ENCODE peak calls at places on chromosomes 7 and 10, in seven cellular contexts. W is mucosa of descending colon; I is WTC11; M is stimulated activated CD4-positive, alpha-beta T cell treated with anti-CD3 and anti-CD28 coated beads, Interleukin-1b, Interleukin-23, amount 100 ng/mL, for 1 hour; G is left ventricle myocardium superior; E is bronchial epithelial cell; S is activated T-helper 1 cell treated with anti-CD3 and anti-CD28 coated beads, Interleukin-2, amount 50 U/mL, for 16 hours. A is an unnamed sample.

GRCh38 chr7:44286182-44286617 is 39.2 kb downstream of the CAMK2B start:
- DNase-seq in W (no peak), I (peak), M (no peak), G (peak), E (no peak), S (no peak), A (no peak)

GRCh38 chr7:151520419-151521229 is 929 bp upstream of the RHEB start:
- DNase-seq in W (peak), I (peak), M (peak), G (peak), E (no peak), S (peak), A (peak)

GRCh38 chr7:135193615-135194081 is 17.7 kb downstream of the WDR91 start:
- DNase-seq in W (no peak), I (no peak), M (no peak), G (no peak), E (peak), S (no peak), A (no peak)

GRCh38 chr7:92639956-92640355 is 49.8 kb upstream of the FAM133B start:
- DNase-seq in W (no peak), I (no peak), M (no peak), G (peak), E (no peak), S (no peak), A (no peak)

GRCh38 chr7:2048006-2048405 is 184.7 kb downstream of the MAD1L1 start:
- DNase-seq in W (no peak), I (no peak), M (no peak), G (peak), E (no peak), S (no peak), A (no peak)

GRCh38 chr7:158941821-158942605 is 85.7 kb downstream of the DYNC2I1 start:
- DNase-seq in W (no peak), I (no peak), M (no peak), G (no peak), E (no peak), S (no peak), A (no peak)

GRCh38 chr10:34189830-34190229 is 625.3 kb downstream of the PARD3 start:
- DNase-seq in W (no peak), I (no peak), M (no peak), G (no peak), E (no peak), S (no peak), A (no peak)

GRCh38 chr7:1385086-1385808 is 74.0 kb downstream of the MICALL2 start:
- DNase-seq in W (no peak), I (no peak), M (no peak), G (no peak), E (no peak), S (no peak), A (no peak)

GRCh38 chr7:101829856-101830255 is 12.4 kb downstream of the CUX1 start:
- DNase-seq in W (no peak), I (peak), M (no peak), G (no peak), E (no peak), S (no peak), A (no peak)

GRCh38 chr7:19209297-19209696 is 64.1 kb upstream of the FERD3L start:
- DNase-seq in W (no peak), I (no peak), M (no peak), G (no peak), E (no peak), S (no peak), A (no peak)

GRCh38 chr10:33160151-33160550 is 174.3 kb downstream of the NRP1 start:
- DNase-seq in W (no peak), I (peak), M (no peak), G (no peak), E (no peak), S (no peak), A (no peak)

GRCh38 chr10:113585949-113586348 is 33.1 kb downstream of the HABP2 start:
- DNase-seq in W (no peak), I (no peak), M (no peak), G (no peak), E (no peak), S (no peak), A (no peak)

GRCh38 chr10:60353519-60354258 is 36.0 kb downstream of the ANK3 start:
- DNase-seq in W (no peak), I (no peak), M (no peak), G (peak), E (no peak), S (no peak), A (no peak)

GRCh38 chr10:63515002-63515763 is 6.0 kb upstream of the REEP3 start:
- DNase-seq in W (peak), I (no peak), M (no peak), G (no peak), E (peak), S (no peak), A (no peak)

GRCh38 chr7:80257751-80258150 is 123.1 kb downstream of the GNAI1 start:
- DNase-seq in W (no peak), I (no peak), M (no peak), G (no peak), E (no peak), S (no peak), A (no peak)

GRCh38 chr7:5420108-5420840 is 3.4 kb downstream of the TNRC18 start:
- DNase-seq in W (no peak), I (peak), M (no peak), G (peak), E (no peak), S (no peak), A (no peak)

GRCh38 chr7:141161550-141161949 is 87.7 kb downstream of the TMEM178B start:
- DNase-seq in W (no peak), I (no peak), M (no peak), G (no peak), E (no peak), S (no peak), A (no peak)

GRCh38 chr7:64877714-64878610 is 25.1 kb upstream of the ZNF273 start:
- DNase-seq in W (no peak), I (no peak), M (no peak), G (no peak), E (no peak), S (no peak), A (no peak)

GRCh38 chr7:90708841-90709317 is 112.8 kb downstream of the CDK14 start:
- DNase-seq in W (peak), I (peak), M (no peak), G (no peak), E (no peak), S (no peak), A (no peak)

GRCh38 chr10:44384601-44385422 is at the start of gene CXCL12:
- DNase-seq in W (peak), I (peak), M (no peak), G (peak), E (no peak), S (no peak), A (no peak)

GRCh38 chr7:2014391-2015241 is 218.1 kb downstream of the MAD1L1 start:
- DNase-seq in W (no peak), I (peak), M (no peak), G (peak), E (peak), S (no peak), A (no peak)

GRCh38 chr10:23702977-23703414 is 264.1 kb downstream of the OTUD1 start:
- DNase-seq in W (peak), I (peak), M (no peak), G (no peak), E (peak), S (peak), A (peak)

A was measured in H54.